ENCODE peak calls at places on chromosomes 11 and 22, in four cellular contexts. G is GM12891, Z is GM12878, V is K562. C is an unnamed sample.

GRCh38 chr11:134207538-134208239 is 16.1 kb downstream of the NCAPD3 start:
- DNase-seq in G (no peak), Z (no peak), V (peak), C (peak)

GRCh38 chr11:29124436-29124835 is 892.4 kb downstream of the KCNA4 start:
- DNase-seq in G (no peak), Z (no peak), V (no peak), C (no peak)

GRCh38 chr22:32342977-32343376 is 14.7 kb upstream of the RFPL3 start:
- DNase-seq in G (no peak), Z (no peak), V (no peak), C (no peak)

GRCh38 chr22:32376681-32377080 is 19.0 kb downstream of the RFPL3 start:
- DNase-seq in G (no peak), Z (no peak), V (no peak), C (no peak)

GRCh38 chr11:95076416-95076815 is 9.7 kb downstream of the SRSF8 start:
- DNase-seq in G (no peak), Z (no peak), V (no peak), C (no peak)

GRCh38 chr11:40130427-40130826 is 1329.0 kb downstream of the LRRC4C start:
- DNase-seq in G (no peak), Z (no peak), V (no peak), C (no peak)

GRCh38 chr11:126411971-126412381 is 56.5 kb downstream of the ST3GAL4 start:
- DNase-seq in G (no peak), Z (no peak), V (peak), C (no peak)

GRCh38 chr11:83046626-83047172 is 25.0 kb downstream of the RAB30 start:
- DNase-seq in G (no peak), Z (no peak), V (no peak), C (no peak)

GRCh38 chr22:40721266-40721665 is 42.0 kb downstream of the MCHR1 start:
- DNase-seq in G (no peak), Z (no peak), V (peak), C (no peak)

GRCh38 chr22:45226681-45227186 is 14.0 kb downstream of the KIAA0930 start:
- DNase-seq in G (no peak), Z (no peak), V (no peak), C (peak)

GRCh38 chr22:19723990-19724827 is 870 bp downstream of the GP1BB start:
- DNase-seq in G (peak), Z (no peak), V (peak), C (peak)

GRCh38 chr11:125192717-125193116 is 28.2 kb downstream of the PKNOX2 start:
- DNase-seq in G (no peak), Z (no peak), V (no peak), C (no peak)

GRCh38 chr11:125188021-125188420 is 23.5 kb downstream of the PKNOX2 start:
- DNase-seq in G (no peak), Z (no peak), V (no peak), C (no peak)

GRCh38 chr11:125190549-125190948 is 26.0 kb downstream of the PKNOX2 start:
- DNase-seq in G (no peak), Z (no peak), V (no peak), C (no peak)

GRCh38 chr11:125193158-125193557 is 28.6 kb downstream of the PKNOX2 start:
- DNase-seq in G (no peak), Z (no peak), V (no peak), C (no peak)

GRCh38 chr11:125192194-125192593 is 27.6 kb downstream of the PKNOX2 start:
- DNase-seq in G (no peak), Z (no peak), V (no peak), C (no peak)
- TF ChIP-seq POLR2AphosphoS5 in G (no peak), Z (no peak), V (no peak), C (no peak)

DNA sequence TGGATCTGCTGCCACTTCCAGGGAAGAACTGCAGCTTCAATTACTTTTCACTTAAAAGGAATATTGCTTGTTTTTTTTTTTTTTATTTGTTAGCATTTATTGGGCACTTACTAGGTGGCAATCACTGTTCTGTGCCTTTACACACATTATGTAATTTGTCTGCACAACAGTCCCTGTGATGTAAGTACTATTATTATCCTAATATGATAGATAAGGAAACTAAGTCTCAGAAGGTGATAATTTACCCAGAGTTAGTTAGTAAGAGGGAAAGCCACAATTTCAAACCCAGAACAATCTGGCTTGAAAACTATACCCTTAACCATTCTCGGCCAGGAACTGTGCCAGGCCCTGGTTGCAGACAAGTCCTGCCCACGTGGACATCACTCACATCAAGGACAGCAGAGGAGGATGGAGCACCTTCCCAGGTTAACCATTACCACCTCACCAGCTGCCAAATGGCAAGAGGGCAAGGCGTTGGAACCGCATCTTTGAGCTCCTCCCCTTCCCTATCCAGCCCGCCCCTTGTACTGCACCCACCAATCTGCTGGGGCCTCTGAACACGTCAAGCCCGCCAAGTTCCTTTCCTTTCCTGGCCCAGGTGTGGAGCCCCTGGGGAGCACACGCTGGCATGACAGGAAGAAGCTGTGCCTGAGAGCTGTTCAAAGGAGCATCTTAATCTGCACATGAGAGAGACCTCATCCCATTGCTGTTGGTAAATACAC is 78.4 kb downstream of the NAV2 start:
- DNase-seq in G (no peak), Z (peak), V (no peak), C (no peak)
- TF ChIP-seq SPI1 in G (no peak), Z (no peak), V (no peak), C (no peak)

DNA sequence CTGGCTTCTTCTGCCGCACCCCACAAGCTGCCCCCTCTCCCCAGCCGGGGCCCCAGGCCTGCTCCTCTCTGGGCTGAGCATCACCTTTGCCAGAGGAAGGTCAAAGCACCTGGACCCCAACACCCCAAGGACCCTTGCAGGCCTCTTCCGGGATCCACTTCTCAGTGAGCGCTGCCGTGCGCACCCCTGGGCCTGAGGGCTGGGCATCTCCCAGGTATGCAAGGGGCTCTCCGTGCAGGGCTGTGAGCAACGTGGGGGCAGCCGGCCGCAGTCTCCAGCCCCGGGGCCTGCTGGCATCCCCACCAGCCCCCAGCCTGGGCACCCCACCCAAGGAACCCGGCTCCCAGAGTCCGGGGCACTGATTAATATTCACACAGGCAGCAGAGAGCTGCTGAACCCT is 64.0 kb downstream of the BRD1 start:
- DNase-seq in G (peak), Z (no peak), V (no peak), C (no peak)
- TF ChIP-seq POLR2AphosphoS5 in G (no peak), Z (no peak), V (no peak), C (no peak)

GRCh38 chr22:24201681-24202590 is 20.6 kb downstream of the SUSD2 start:
- DNase-seq in G (no peak), Z (no peak), V (no peak), C (no peak)

GRCh38 chr22:24207264-24208011 is 26.2 kb downstream of the SUSD2 start:
- DNase-seq in G (no peak), Z (no peak), V (no peak), C (no peak)

GRCh38 chr22:24208012-24208749 is 26.9 kb downstream of the SUSD2 start:
- DNase-seq in G (no peak), Z (no peak), V (no peak), C (peak)

GRCh38 chr22:24209016-24209415 is 27.7 kb downstream of the SUSD2 start:
- DNase-seq in G (no peak), Z (no peak), V (no peak), C (no peak)

DNA sequence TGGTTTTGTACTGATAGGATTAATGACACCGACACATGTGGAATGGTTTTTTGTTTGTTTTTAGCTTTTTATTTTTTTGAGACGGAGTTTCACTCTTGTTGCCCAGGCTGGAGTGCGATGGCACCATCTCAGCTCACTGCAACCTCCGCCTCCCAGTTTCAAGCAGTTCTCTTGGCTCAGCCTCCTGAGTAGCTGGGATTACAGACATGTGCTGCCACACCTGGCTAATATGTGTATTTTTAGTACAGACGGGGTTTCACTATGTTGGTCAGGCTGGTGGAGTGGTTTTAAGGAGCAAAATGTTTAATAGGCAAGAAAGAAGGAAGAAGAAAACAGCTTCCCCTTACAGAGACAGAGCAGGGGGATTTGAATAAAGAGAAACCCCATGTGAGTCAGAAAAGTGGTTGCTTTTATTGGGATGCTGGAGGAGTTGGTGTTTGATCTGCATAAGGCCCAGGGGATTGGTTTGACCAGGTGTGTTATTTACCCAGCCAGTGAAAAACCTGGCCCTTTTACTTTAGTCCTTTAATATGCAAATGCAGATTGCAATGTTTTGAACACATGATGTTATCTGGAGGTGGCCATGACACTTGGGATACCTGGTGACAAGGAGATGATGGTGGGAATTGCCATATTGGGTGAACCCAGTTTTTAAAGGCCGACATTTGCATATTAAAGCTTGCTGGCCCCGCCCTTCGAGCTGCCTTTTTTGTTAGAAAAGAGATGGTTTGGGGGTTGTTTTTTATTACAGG is 24.3 kb downstream of the SUSD2 start:
- DNase-seq in G (no peak), Z (no peak), V (no peak), C (no peak)
- TF ChIP-seq SPI1 in G (no peak), Z (no peak), V (no peak), C (no peak)

GRCh38 chr11:45930031-45930794 is 7.8 kb downstream of the LARGE2 start:
- DNase-seq in G (peak), Z (peak), V (peak), C (peak)
- TF ChIP-seq POLR2AphosphoS5 in G (peak), Z (peak), V (no peak), C (peak)

GRCh38 chr11:25484225-25484624 is 847.7 kb upstream of the ANO3 start:
- DNase-seq in G (no peak), Z (no peak), V (no peak), C (no peak)
- TF ChIP-seq SPI1 in G (no peak), Z (no peak), V (no peak), C (no peak)

GRCh38 chr11:72635931-72636330 is 38.3 kb downstream of the PDE2A start:
- DNase-seq in G (no peak), Z (no peak), V (no peak), C (no peak)
- TF ChIP-seq POLR2AphosphoS5 in G (no peak), Z (no peak), V (no peak), C (no peak)